ENCODE peak calls at places on chromosomes 6 and 20, in five cellular contexts. K is sigmoid colon, Y is heart left ventricle, A is breast epithelium, I is transverse colon. U is an unnamed sample.

GRCh38 chr20:63434599-63435378 is 37.7 kb downstream of the KCNQ2 start:
- DNase-seq in K (no peak), Y (peak; percentile 30), A (no peak), I (peak; percentile 52), U (peak; percentile 79)

GRCh38 chr6:72622094-72622540 is 253 bp downstream of the KCNQ5 start:
- DNase-seq in K (no peak), Y (peak; percentile 6), A (no peak), I (peak; percentile 30), U (peak; percentile 56)

GRCh38 chr20:16922834-16923233 is 174.7 kb downstream of the OTOR start:
- DNase-seq in K (no peak), Y (no peak), A (no peak), I (no peak), U (no peak)

GRCh38 chr6:116352515-116353471 is 18.0 kb upstream of the DSE start:
- DNase-seq in K (no peak), Y (no peak), A (no peak), I (no peak), U (no peak)

GRCh38 chr6:30955367-30956042 is 14.7 kb downstream of the MUCL3 start:
- DNase-seq in K (peak; percentile 79), Y (peak; percentile 60), A (peak; percentile 58), I (peak; percentile 68), U (peak; percentile 16)

GRCh38 chr20:30168025-30168799 is 1089.3 kb upstream of the DEFB115 start:
- DNase-seq in K (peak; percentile 62), Y (peak; percentile 9), A (no peak), I (no peak), U (peak; percentile 12)

GRCh38 chr6:113219783-113220182 is 637.4 kb upstream of the MARCKS start:
- DNase-seq in K (no peak), Y (no peak), A (no peak), I (no peak), U (no peak)

GRCh38 chr6:7580927-7581618 is 8.9 kb upstream of the SNRNP48 start:
- DNase-seq in K (no peak), Y (no peak), A (no peak), I (no peak), U (peak; percentile 20)

GRCh38 chr20:37627060-37627766 is 66.6 kb upstream of the CTNNBL1 start:
- DNase-seq in K (no peak), Y (peak; percentile 18), A (no peak), I (no peak), U (peak; percentile 69)

GRCh38 chr6:36029464-36029863 is 1.9 kb downstream of the MAPK14 start:
- DNase-seq in K (no peak), Y (no peak), A (no peak), I (no peak), U (peak; percentile 66)

GRCh38 chr20:9966966-9967365 is 67.8 kb upstream of the ANKEF1 start:
- DNase-seq in K (no peak), Y (no peak), A (no peak), I (no peak), U (no peak)

GRCh38 chr20:19098806-19099578 is 113.5 kb upstream of the SLC24A3 start:
- DNase-seq in K (no peak), Y (no peak), A (no peak), I (peak; percentile 69), U (no peak)

GRCh38 chr20:51487525-51488279 is 54.8 kb downstream of the NFATC2 start:
- DNase-seq in K (no peak), Y (no peak), A (no peak), I (no peak), U (no peak)

GRCh38 chr6:134374486-134374885 is 56.6 kb upstream of the SGK1 start:
- DNase-seq in K (no peak), Y (no peak), A (no peak), I (no peak), U (no peak)

GRCh38 chr6:158669145-158670035 is 19.5 kb downstream of the SYTL3 start:
- DNase-seq in K (no peak), Y (no peak), A (no peak), I (no peak), U (no peak)

GRCh38 chr6:131858765-131859490 is 51.1 kb downstream of the ENPP1 start:
- DNase-seq in K (no peak), Y (no peak), A (no peak), I (no peak), U (no peak)

GRCh38 chr6:110858016-110858415 is 16.6 kb upstream of the AMD1 start:
- DNase-seq in K (no peak), Y (no peak), A (no peak), I (no peak), U (no peak)

GRCh38 chr20:53918010-53918311 is 152.4 kb downstream of the BCAS1 start:
- DNase-seq in K (no peak), Y (no peak), A (no peak), I (no peak), U (no peak)

GRCh38 chr20:63384336-63384735 is 23.2 kb upstream of the CHRNA4 start:
- DNase-seq in K (no peak), Y (no peak), A (no peak), I (no peak), U (no peak)

GRCh38 chr6:153947817-153948447 is 91.1 kb upstream of the OPRM1 start:
- DNase-seq in K (no peak), Y (peak; percentile 6), A (no peak), I (no peak), U (peak; percentile 47)

GRCh38 chr6:53932502-53932901 is 137.7 kb downstream of the LRRC1 start:
- DNase-seq in K (no peak), Y (no peak), A (no peak), I (no peak), U (no peak)

GRCh38 chr6:51855310-51856082 is 231.9 kb downstream of the PKHD1 start:
- DNase-seq in K (no peak), Y (no peak), A (no peak), I (no peak), U (peak; percentile 53)

GRCh38 chr6:170087946-170088348 is 202.9 kb downstream of the DLL1 start:
- DNase-seq in K (peak; percentile 63), Y (peak; percentile 20), A (peak; percentile 37), I (peak; percentile 55), U (no peak)

GRCh38 chr6:138431276-138432062 is 27.4 kb downstream of the HEBP2 start:
- DNase-seq in K (no peak), Y (no peak), A (no peak), I (no peak), U (no peak)

GRCh38 chr6:142946181-142946923 is 1.4 kb upstream of the HIVEP2 start:
- DNase-seq in K (peak; percentile 100), Y (peak; percentile 99), A (peak; percentile 98), I (peak; percentile 97), U (peak; percentile 54)

GRCh38 chr20:11716945-11717248 is 200.8 kb upstream of the BTBD3 start:
- DNase-seq in K (no peak), Y (no peak), A (no peak), I (no peak), U (no peak)

GRCh38 chr6:138346302-138347195 is 31.2 kb upstream of the SMIM28 start:
- DNase-seq in K (no peak), Y (no peak), A (no peak), I (no peak), U (no peak)

GRCh38 chr6:17905611-17906592 is 81.5 kb downstream of the KIF13A start:
- DNase-seq in K (no peak), Y (no peak), A (no peak), I (no peak), U (no peak)

DNA sequence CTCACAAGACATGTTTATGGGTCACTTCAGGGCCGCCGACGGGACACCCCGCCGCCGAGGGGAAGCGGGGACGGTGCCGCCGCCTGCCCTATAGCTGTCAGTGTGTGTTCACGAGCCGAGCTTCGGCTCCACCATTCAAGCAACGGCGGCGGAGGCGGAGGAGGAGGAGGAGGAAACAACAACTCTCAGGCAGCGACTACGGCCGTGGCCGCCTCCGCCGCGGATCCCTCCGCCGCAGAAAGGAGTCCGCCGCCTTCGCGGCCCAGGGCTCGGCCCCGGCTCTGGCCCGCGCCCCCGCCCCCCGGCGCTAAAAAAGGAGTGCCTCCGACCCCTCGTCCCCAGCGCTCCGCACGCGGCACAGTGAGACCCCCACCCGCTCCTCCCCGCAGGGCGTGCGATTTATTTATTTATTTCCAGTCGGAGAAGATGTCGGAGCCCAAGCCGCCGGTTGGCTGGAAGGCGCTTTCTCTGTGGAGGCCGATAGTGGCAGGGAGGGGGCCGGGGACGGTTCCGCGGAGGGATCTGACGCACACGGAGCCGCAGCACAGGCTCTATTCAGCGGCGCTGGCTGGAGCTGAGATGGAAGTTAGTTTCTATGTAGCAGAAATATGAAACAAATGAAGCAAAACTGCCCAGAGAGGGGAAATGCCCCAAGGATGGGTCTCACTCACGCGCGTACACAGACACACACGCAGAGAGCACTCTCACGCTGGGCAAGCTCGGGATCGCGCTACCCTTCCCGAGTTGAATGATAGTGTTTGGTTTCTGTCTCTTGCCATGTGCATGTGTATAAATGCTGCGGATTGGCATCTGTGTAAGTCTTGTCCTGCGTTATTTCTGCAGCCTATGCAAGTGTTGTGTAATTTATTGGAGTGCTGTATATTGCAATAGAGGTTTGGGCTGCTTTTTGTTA is at the start of gene PHIP:
- DNase-seq in K (peak; percentile 98), Y (peak; percentile 95), A (peak; percentile 91), I (peak; percentile 93), U (peak; percentile 98)
- TF ChIP-seq POLR2A in K (peak; percentile 56), Y (peak; percentile 15), A (peak; percentile 16), I (peak; percentile 77), U (peak; percentile 91)

GRCh38 chr6:122392564-122393338 is 6.7 kb upstream of the HSF2 start:
- DNase-seq in K (no peak), Y (no peak), A (no peak), I (no peak), U (no peak)
- TF ChIP-seq POLR2A in K (no peak), Y (no peak), A (no peak), I (no peak), U (no peak)

GRCh38 chr6:4864534-4864933 is 88.3 kb downstream of the CDYL start:
- DNase-seq in K (no peak), Y (no peak), A (no peak), I (no peak), U (no peak)
- TF ChIP-seq POLR2A in K (no peak), Y (no peak), A (no peak), I (no peak), U (no peak)

DNA sequence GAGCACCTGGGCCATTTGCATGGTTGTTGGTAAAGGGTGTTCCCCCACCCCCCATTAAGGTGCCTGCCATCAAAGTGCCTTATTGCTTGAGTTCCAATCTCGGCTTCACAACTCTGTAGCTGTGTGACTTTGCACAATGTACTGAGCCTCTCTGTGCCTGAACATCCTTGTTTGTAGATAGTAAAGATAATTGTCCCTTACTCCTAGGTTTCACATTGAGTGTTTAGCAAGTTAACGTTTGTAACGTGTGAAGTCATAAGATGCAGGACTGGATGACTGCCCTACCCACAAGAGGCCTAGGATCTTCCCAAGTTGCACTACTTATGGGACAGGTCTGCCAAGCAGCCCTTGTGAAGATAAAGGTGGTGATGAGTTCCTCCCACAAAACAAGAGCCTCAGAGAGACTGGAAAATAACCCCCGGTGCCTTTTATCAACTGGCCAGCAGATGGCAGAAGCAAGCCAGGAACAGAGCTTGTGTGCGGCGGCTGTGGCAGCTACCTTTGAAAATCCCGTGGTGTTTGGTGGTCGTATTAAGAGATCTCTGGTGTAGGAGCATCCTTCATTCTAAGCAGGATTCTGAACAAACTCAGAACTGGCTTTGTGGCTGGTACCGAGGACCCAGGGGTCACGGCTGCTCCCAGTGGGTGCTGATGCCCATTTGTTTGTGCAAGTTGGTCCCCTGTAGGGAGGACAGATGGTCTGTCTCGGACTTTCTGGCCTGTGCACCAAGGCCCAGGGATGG is 99.1 kb downstream of the CDH26 start:
- DNase-seq in K (peak; percentile 60), Y (peak; percentile 56), A (no peak), I (peak; percentile 52), U (peak; percentile 70)
- TF ChIP-seq POLR2A in K (no peak), Y (no peak), A (no peak), I (no peak), U (no peak)

GRCh38 chr20:31698803-31699718 is 23.6 kb downstream of the BCL2L1 start:
- DNase-seq in K (peak; percentile 86), Y (peak; percentile 75), A (no peak), I (peak; percentile 67), U (peak; percentile 65)
- TF ChIP-seq POLR2A in K (no peak), Y (no peak), A (no peak), I (peak; percentile 14), U (no peak)

GRCh38 chr20:49290608-49291191 is 12.8 kb upstream of the ZNFX1 start:
- DNase-seq in K (no peak), Y (no peak), A (no peak), I (no peak), U (no peak)
- TF ChIP-seq POLR2A in K (no peak), Y (no peak), A (no peak), I (no peak), U (no peak)

U was measured in erythroblast.